ENCODE peak calls at places on chromosome 3, in eight cellular contexts. R, I, X, W, A, B, H and Z are unnamed samples.

GRCh38 chr3:78494831-78495230 is 1273.0 kb downstream of the ROBO1 start:
- DNase-seq in R (no peak), I (no peak), X (no peak), W (no peak), A (no peak), B (no peak), H (no peak), Z (no peak)

GRCh38 chr3:193874997-193875593 is 260.9 kb upstream of the HES1 start:
- DNase-seq in R (no peak), I (no peak), X (no peak), W (no peak), A (no peak), B (no peak), H (no peak), Z (no peak)

GRCh38 chr3:106435899-106436453 is 567.2 kb upstream of the CBLB start:
- DNase-seq in R (no peak), I (no peak), X (no peak), W (no peak), A (no peak), B (no peak), H (no peak), Z (no peak)

GRCh38 chr3:98744283-98744682 is 18.9 kb upstream of the ST3GAL6 start:
- DNase-seq in R (peak), I (no peak), X (no peak), W (no peak), A (no peak), B (no peak), H (no peak), Z (no peak)

GRCh38 chr3:197003461-197004385 is 25.9 kb downstream of the MELTF start:
- DNase-seq in R (no peak), I (no peak), X (no peak), W (no peak), A (peak), B (no peak), H (peak), Z (no peak)

GRCh38 chr3:147400111-147400510 is 6.2 kb downstream of the ZIC4 start:
- DNase-seq in R (no peak), I (no peak), X (no peak), W (no peak), A (no peak), B (no peak), H (no peak), Z (no peak)

GRCh38 chr3:17075907-17076306 is 191.2 kb downstream of the PLCL2 start:
- DNase-seq in R (no peak), I (no peak), X (no peak), W (no peak), A (no peak), B (no peak), H (no peak), Z (no peak)

GRCh38 chr3:48997102-48997637 is 7.1 kb downstream of the P4HTM start:
- DNase-seq in R (no peak), I (no peak), X (no peak), W (no peak), A (no peak), B (no peak), H (no peak), Z (no peak)

GRCh38 chr3:129554356-129555120 is 11.6 kb downstream of the H1-8 start:
- DNase-seq in R (peak), I (no peak), X (no peak), W (no peak), A (no peak), B (no peak), H (no peak), Z (no peak)

GRCh38 chr3:86702381-86702958 is 288.5 kb downstream of the VGLL3 start:
- DNase-seq in R (peak), I (no peak), X (peak), W (no peak), A (peak), B (no peak), H (no peak), Z (peak)
- TF ChIP-seq CTCF in R (peak), I (peak), X (peak), W (peak), A (peak), B (peak), H (peak), Z (peak)

GRCh38 chr3:188303286-188303799 is 149.4 kb downstream of the LPP start:
- DNase-seq in R (no peak), I (no peak), X (no peak), W (no peak), A (no peak), B (no peak), H (no peak), Z (no peak)
- TF ChIP-seq CTCF in R (no peak), I (no peak), X (no peak), W (no peak), A (no peak), B (no peak), H (no peak), Z (no peak)

GRCh38 chr3:8769088-8769822 is at the start of gene OXTR:
- DNase-seq in R (peak), I (peak), X (peak), W (peak), A (peak), B (peak), H (peak), Z (peak)

GRCh38 chr3:8768364-8769087 is 887 bp downstream of the OXTR start:
- DNase-seq in R (peak), I (no peak), X (no peak), W (no peak), A (no peak), B (no peak), H (no peak), Z (peak)

GRCh38 chr3:8766148-8766547 is 3.3 kb downstream of the OXTR start:
- DNase-seq in R (no peak), I (no peak), X (no peak), W (no peak), A (no peak), B (no peak), H (no peak), Z (no peak)

GRCh38 chr3:8767181-8767666 is 2.2 kb downstream of the OXTR start:
- DNase-seq in R (no peak), I (no peak), X (no peak), W (no peak), A (no peak), B (no peak), H (no peak), Z (no peak)

GRCh38 chr3:8767667-8768363 is 1.6 kb downstream of the OXTR start:
- DNase-seq in R (peak), I (peak), X (no peak), W (peak), A (no peak), B (peak), H (peak), Z (peak)
- TF ChIP-seq CTCF in R (peak), I (no peak), X (no peak), W (peak), A (peak), B (peak), H (no peak), Z (peak)

GRCh38 chr3:74630602-74631001 is 16.1 kb upstream of the CNTN3 start:
- DNase-seq in R (peak), I (no peak), X (no peak), W (no peak), A (peak), B (no peak), H (no peak), Z (no peak)
- TF ChIP-seq CTCF in R (peak), I (no peak), X (no peak), W (peak), A (peak), B (peak), H (no peak), Z (no peak)

DNA sequence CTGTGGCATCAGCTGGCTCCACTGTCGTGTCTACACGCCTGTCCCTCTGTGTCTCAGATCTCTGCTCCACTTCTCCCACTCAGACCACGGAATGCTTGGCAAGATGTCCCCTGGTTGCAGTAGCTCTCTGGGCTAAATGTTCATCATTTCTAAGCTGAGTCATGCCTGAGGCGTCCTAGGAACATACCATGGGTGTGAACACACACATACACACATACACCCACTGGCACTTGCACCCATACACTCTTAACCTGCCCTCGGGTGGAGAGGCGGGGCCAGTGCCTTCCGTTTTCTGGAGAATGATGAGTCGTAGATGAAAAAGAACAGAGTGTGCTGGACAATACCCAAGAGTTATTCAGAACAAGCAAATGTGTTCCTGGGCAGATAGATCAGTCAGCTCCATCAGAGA is 72.4 kb downstream of the SENP2 start:
- DNase-seq in R (peak), I (peak), X (peak), W (no peak), A (peak), B (no peak), H (no peak), Z (no peak)
- TF ChIP-seq CTCF in R (no peak), I (no peak), X (no peak), W (no peak), A (no peak), B (no peak), H (no peak), Z (no peak)

DNA sequence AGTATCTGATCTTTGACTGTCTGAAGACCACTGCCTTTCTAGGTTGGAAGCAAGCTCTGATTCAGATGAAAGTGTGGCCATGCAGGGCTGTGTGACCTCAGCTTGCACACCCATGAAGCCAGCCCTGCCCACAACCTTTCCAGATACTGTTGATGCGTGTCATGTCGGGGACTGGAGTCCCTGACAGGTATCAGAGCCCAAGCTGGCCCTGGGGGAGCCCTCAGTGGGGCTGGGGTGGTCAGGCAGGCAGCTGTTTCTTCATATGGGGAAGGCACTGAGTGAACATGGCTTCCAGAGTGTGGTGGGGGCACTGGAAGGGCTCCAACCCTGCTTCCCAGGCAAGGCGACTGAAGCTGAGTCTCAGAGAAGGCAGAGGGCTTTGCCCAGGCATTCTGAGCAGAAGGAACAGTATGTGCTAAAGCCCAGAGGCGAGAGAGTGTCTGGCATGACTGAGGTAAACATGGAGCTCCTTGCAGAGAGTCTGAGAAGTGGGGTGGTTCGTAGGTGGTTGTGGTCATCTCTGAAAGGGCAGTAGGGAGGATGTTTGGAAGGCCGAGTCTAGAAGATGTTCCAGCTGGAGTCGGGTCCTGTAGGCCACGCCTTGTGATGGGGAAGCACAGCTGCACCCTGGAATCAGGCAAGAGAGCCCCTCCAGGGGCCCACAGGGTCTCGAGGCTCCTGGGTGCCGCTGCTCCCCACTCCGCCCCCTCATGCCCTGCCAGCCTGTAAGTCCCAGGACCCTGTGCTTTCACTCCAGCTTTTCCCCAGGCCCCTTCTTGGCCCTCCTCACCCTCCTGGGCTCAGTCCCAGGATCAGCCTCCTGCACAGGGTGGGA is 122.3 kb downstream of the EEFSEC start:
- DNase-seq in R (no peak), I (no peak), X (no peak), W (no peak), A (no peak), B (no peak), H (no peak), Z (no peak)
- TF ChIP-seq CTCF in R (no peak), I (no peak), X (no peak), W (no peak), A (no peak), B (no peak), H (no peak), Z (no peak)

GRCh38 chr3:29152379-29152778 is 128.5 kb upstream of the RBMS3 start:
- DNase-seq in R (no peak), I (no peak), X (no peak), W (no peak), A (no peak), B (no peak), H (no peak), Z (no peak)
- TF ChIP-seq CTCF in R (no peak), I (no peak), X (no peak), W (no peak), A (no peak), B (no peak), H (no peak), Z (no peak)

GRCh38 chr3:73784647-73785420 is 160.1 kb upstream of the PDZRN3 start:
- DNase-seq in R (peak), I (no peak), X (no peak), W (no peak), A (no peak), B (no peak), H (no peak), Z (no peak)
- TF ChIP-seq CTCF in R (no peak), I (no peak), X (no peak), W (no peak), A (no peak), B (no peak), H (no peak), Z (no peak)